ENCODE peak calls at places on chromosomes 11 and 22, in ten cellular contexts. One of them, this sample, is unnamed.

GRCh38 chr11:88354909-88355308 is 17.4 kb upstream of the CTSC start:
- ATAC-seq in gastroesophageal sphincter: no peak
- ATAC-seq in left lobe of liver: no peak
- ATAC-seq in activated CD8-positive, alpha-beta memory T cell treated with anti-CD3 and anti-CD28 coated beads, Interleukin-2, amount 10 ng/mL, durations not matched to agents 7 days and 5 days: no peak
- ATAC-seq in stimulated activated naive CD8-positive, alpha-beta T cell treated with anti-CD3 and anti-CD28 coated beads, Interleukin-15, amount 100 ng/mL, for 72 hours: peak
- ATAC-seq in memory B cell: peak
- ATAC-seq in left lung: peak
- ATAC-seq in activated CD8-positive, alpha-beta T cell treated with anti-CD3 and anti-CD28 coated beads for 36 hours: no peak
- ATAC-seq in esophagus mucosa: no peak
- ATAC-seq in activated T-cell treated with anti-CD3 and anti-CD28 coated beads, Interleukin-2, amount 50 U/mL, for 4 hours: no peak
- ATAC-seq in this sample: no peak

GRCh38 chr22:44263547-44263946 is 49.2 kb downstream of the SHISAL1 start:
- ATAC-seq in activated CD8-positive, alpha-beta T cell treated with anti-CD3 and anti-CD28 coated beads for 36 hours: no peak
- ATAC-seq in esophagus mucosa: no peak
- ATAC-seq in left lung: no peak
- ATAC-seq in activated CD8-positive, alpha-beta memory T cell treated with anti-CD3 and anti-CD28 coated beads, Interleukin-2, amount 10 ng/mL, durations not matched to agents 7 days and 5 days: no peak
- ATAC-seq in activated T-cell treated with anti-CD3 and anti-CD28 coated beads, Interleukin-2, amount 50 U/mL, for 4 hours: no peak
- ATAC-seq in gastroesophageal sphincter: no peak
- ATAC-seq in left lobe of liver: no peak
- ATAC-seq in memory B cell: no peak
- ATAC-seq in stimulated activated naive CD8-positive, alpha-beta T cell treated with anti-CD3 and anti-CD28 coated beads, Interleukin-15, amount 100 ng/mL, for 72 hours: no peak
- ATAC-seq in this sample: no peak

GRCh38 chr11:95699631-95700470 is 89.7 kb downstream of the FAM76B start:
- ATAC-seq in gastroesophageal sphincter: no peak
- ATAC-seq in memory B cell: peak
- ATAC-seq in activated T-cell treated with anti-CD3 and anti-CD28 coated beads, Interleukin-2, amount 50 U/mL, for 4 hours: peak
- ATAC-seq in esophagus mucosa: no peak
- ATAC-seq in left lobe of liver: no peak
- ATAC-seq in activated CD8-positive, alpha-beta T cell treated with anti-CD3 and anti-CD28 coated beads for 36 hours: peak
- ATAC-seq in left lung: no peak
- ATAC-seq in stimulated activated naive CD8-positive, alpha-beta T cell treated with anti-CD3 and anti-CD28 coated beads, Interleukin-15, amount 100 ng/mL, for 72 hours: peak
- ATAC-seq in activated CD8-positive, alpha-beta memory T cell treated with anti-CD3 and anti-CD28 coated beads, Interleukin-2, amount 10 ng/mL, durations not matched to agents 7 days and 5 days: peak
- ATAC-seq in this sample: peak

GRCh38 chr11:130476200-130476921 is 27.9 kb downstream of the ADAMTS15 start:
- ATAC-seq in activated CD8-positive, alpha-beta memory T cell treated with anti-CD3 and anti-CD28 coated beads, Interleukin-2, amount 10 ng/mL, durations not matched to agents 7 days and 5 days: no peak
- ATAC-seq in esophagus mucosa: no peak
- ATAC-seq in memory B cell: no peak
- ATAC-seq in left lobe of liver: no peak
- ATAC-seq in left lung: no peak
- ATAC-seq in activated CD8-positive, alpha-beta T cell treated with anti-CD3 and anti-CD28 coated beads for 36 hours: no peak
- ATAC-seq in gastroesophageal sphincter: no peak
- ATAC-seq in activated T-cell treated with anti-CD3 and anti-CD28 coated beads, Interleukin-2, amount 50 U/mL, for 4 hours: no peak
- ATAC-seq in stimulated activated naive CD8-positive, alpha-beta T cell treated with anti-CD3 and anti-CD28 coated beads, Interleukin-15, amount 100 ng/mL, for 72 hours: no peak
- ATAC-seq in this sample: no peak

GRCh38 chr22:16609548-16610261 is 17.1 kb upstream of the CCT8L2 start:
- ATAC-seq in gastroesophageal sphincter: no peak
- ATAC-seq in memory B cell: no peak
- ATAC-seq in activated T-cell treated with anti-CD3 and anti-CD28 coated beads, Interleukin-2, amount 50 U/mL, for 4 hours: no peak
- ATAC-seq in activated CD8-positive, alpha-beta memory T cell treated with anti-CD3 and anti-CD28 coated beads, Interleukin-2, amount 10 ng/mL, durations not matched to agents 7 days and 5 days: no peak
- ATAC-seq in esophagus mucosa: no peak
- ATAC-seq in stimulated activated naive CD8-positive, alpha-beta T cell treated with anti-CD3 and anti-CD28 coated beads, Interleukin-15, amount 100 ng/mL, for 72 hours: peak
- ATAC-seq in left lung: no peak
- ATAC-seq in activated CD8-positive, alpha-beta T cell treated with anti-CD3 and anti-CD28 coated beads for 36 hours: no peak
- ATAC-seq in left lobe of liver: no peak
- ATAC-seq in this sample: no peak

GRCh38 chr11:120170741-120171261 is 32.9 kb upstream of the TRIM29 start:
- ATAC-seq in left lung: no peak
- ATAC-seq in gastroesophageal sphincter: no peak
- ATAC-seq in esophagus mucosa: no peak
- ATAC-seq in stimulated activated naive CD8-positive, alpha-beta T cell treated with anti-CD3 and anti-CD28 coated beads, Interleukin-15, amount 100 ng/mL, for 72 hours: no peak
- ATAC-seq in memory B cell: no peak
- ATAC-seq in activated CD8-positive, alpha-beta T cell treated with anti-CD3 and anti-CD28 coated beads for 36 hours: no peak
- ATAC-seq in left lobe of liver: no peak
- ATAC-seq in activated T-cell treated with anti-CD3 and anti-CD28 coated beads, Interleukin-2, amount 50 U/mL, for 4 hours: no peak
- ATAC-seq in activated CD8-positive, alpha-beta memory T cell treated with anti-CD3 and anti-CD28 coated beads, Interleukin-2, amount 10 ng/mL, durations not matched to agents 7 days and 5 days: no peak
- ATAC-seq in this sample: no peak

GRCh38 chr11:132607575-132607974 is 924.7 kb downstream of the OPCML start:
- ATAC-seq in stimulated activated naive CD8-positive, alpha-beta T cell treated with anti-CD3 and anti-CD28 coated beads, Interleukin-15, amount 100 ng/mL, for 72 hours: no peak
- ATAC-seq in left lung: no peak
- ATAC-seq in esophagus mucosa: no peak
- ATAC-seq in activated CD8-positive, alpha-beta memory T cell treated with anti-CD3 and anti-CD28 coated beads, Interleukin-2, amount 10 ng/mL, durations not matched to agents 7 days and 5 days: no peak
- ATAC-seq in gastroesophageal sphincter: no peak
- ATAC-seq in memory B cell: no peak
- ATAC-seq in activated CD8-positive, alpha-beta T cell treated with anti-CD3 and anti-CD28 coated beads for 36 hours: no peak
- ATAC-seq in activated T-cell treated with anti-CD3 and anti-CD28 coated beads, Interleukin-2, amount 50 U/mL, for 4 hours: no peak
- ATAC-seq in left lobe of liver: no peak
- ATAC-seq in this sample: no peak

GRCh38 chr11:116955548-116955947 is 118.1 kb upstream of the APOA1 start:
- ATAC-seq in left lung: no peak
- ATAC-seq in esophagus mucosa: no peak
- ATAC-seq in stimulated activated naive CD8-positive, alpha-beta T cell treated with anti-CD3 and anti-CD28 coated beads, Interleukin-15, amount 100 ng/mL, for 72 hours: no peak
- ATAC-seq in activated CD8-positive, alpha-beta memory T cell treated with anti-CD3 and anti-CD28 coated beads, Interleukin-2, amount 10 ng/mL, durations not matched to agents 7 days and 5 days: peak
- ATAC-seq in left lobe of liver: peak
- ATAC-seq in gastroesophageal sphincter: no peak
- ATAC-seq in activated CD8-positive, alpha-beta T cell treated with anti-CD3 and anti-CD28 coated beads for 36 hours: peak
- ATAC-seq in memory B cell: peak
- ATAC-seq in activated T-cell treated with anti-CD3 and anti-CD28 coated beads, Interleukin-2, amount 50 U/mL, for 4 hours: no peak
- ATAC-seq in this sample: no peak

GRCh38 chr11:120288021-120288420 is 37.1 kb upstream of the TLCD5 start:
- ATAC-seq in stimulated activated naive CD8-positive, alpha-beta T cell treated with anti-CD3 and anti-CD28 coated beads, Interleukin-15, amount 100 ng/mL, for 72 hours: no peak
- ATAC-seq in gastroesophageal sphincter: no peak
- ATAC-seq in activated T-cell treated with anti-CD3 and anti-CD28 coated beads, Interleukin-2, amount 50 U/mL, for 4 hours: no peak
- ATAC-seq in memory B cell: no peak
- ATAC-seq in activated CD8-positive, alpha-beta memory T cell treated with anti-CD3 and anti-CD28 coated beads, Interleukin-2, amount 10 ng/mL, durations not matched to agents 7 days and 5 days: no peak
- ATAC-seq in activated CD8-positive, alpha-beta T cell treated with anti-CD3 and anti-CD28 coated beads for 36 hours: no peak
- ATAC-seq in left lung: no peak
- ATAC-seq in esophagus mucosa: no peak
- ATAC-seq in left lobe of liver: no peak
- ATAC-seq in this sample: no peak

GRCh38 chr11:125001073-125001764 is 47.2 kb downstream of the CCDC15 start:
- ATAC-seq in activated CD8-positive, alpha-beta T cell treated with anti-CD3 and anti-CD28 coated beads for 36 hours: no peak
- ATAC-seq in esophagus mucosa: no peak
- ATAC-seq in left lung: no peak
- ATAC-seq in activated CD8-positive, alpha-beta memory T cell treated with anti-CD3 and anti-CD28 coated beads, Interleukin-2, amount 10 ng/mL, durations not matched to agents 7 days and 5 days: no peak
- ATAC-seq in left lobe of liver: no peak
- ATAC-seq in activated T-cell treated with anti-CD3 and anti-CD28 coated beads, Interleukin-2, amount 50 U/mL, for 4 hours: no peak
- ATAC-seq in stimulated activated naive CD8-positive, alpha-beta T cell treated with anti-CD3 and anti-CD28 coated beads, Interleukin-15, amount 100 ng/mL, for 72 hours: no peak
- ATAC-seq in memory B cell: no peak
- ATAC-seq in gastroesophageal sphincter: no peak
- ATAC-seq in this sample: no peak

GRCh38 chr22:38075105-38075825 is 8.7 kb downstream of the SLC16A8 start:
- ATAC-seq in activated T-cell treated with anti-CD3 and anti-CD28 coated beads, Interleukin-2, amount 50 U/mL, for 4 hours: no peak
- ATAC-seq in activated CD8-positive, alpha-beta memory T cell treated with anti-CD3 and anti-CD28 coated beads, Interleukin-2, amount 10 ng/mL, durations not matched to agents 7 days and 5 days: peak
- ATAC-seq in gastroesophageal sphincter: no peak
- ATAC-seq in memory B cell: no peak
- ATAC-seq in left lung: no peak
- ATAC-seq in esophagus mucosa: no peak
- ATAC-seq in activated CD8-positive, alpha-beta T cell treated with anti-CD3 and anti-CD28 coated beads for 36 hours: no peak
- ATAC-seq in left lobe of liver: peak
- ATAC-seq in stimulated activated naive CD8-positive, alpha-beta T cell treated with anti-CD3 and anti-CD28 coated beads, Interleukin-15, amount 100 ng/mL, for 72 hours: no peak
- ATAC-seq in this sample: no peak

GRCh38 chr11:66510990-66511339 is 530 bp downstream of the BBS1 start:
- ATAC-seq in activated T-cell treated with anti-CD3 and anti-CD28 coated beads, Interleukin-2, amount 50 U/mL, for 4 hours: no peak
- ATAC-seq in activated CD8-positive, alpha-beta memory T cell treated with anti-CD3 and anti-CD28 coated beads, Interleukin-2, amount 10 ng/mL, durations not matched to agents 7 days and 5 days: no peak
- ATAC-seq in memory B cell: no peak
- ATAC-seq in gastroesophageal sphincter: no peak
- ATAC-seq in left lobe of liver: peak
- ATAC-seq in esophagus mucosa: no peak
- ATAC-seq in activated CD8-positive, alpha-beta T cell treated with anti-CD3 and anti-CD28 coated beads for 36 hours: no peak
- ATAC-seq in stimulated activated naive CD8-positive, alpha-beta T cell treated with anti-CD3 and anti-CD28 coated beads, Interleukin-15, amount 100 ng/mL, for 72 hours: no peak
- ATAC-seq in left lung: no peak
- ATAC-seq in this sample: no peak

GRCh38 chr11:87722756-87723599 is 452.3 kb downstream of the RAB38 start:
- ATAC-seq in activated CD8-positive, alpha-beta memory T cell treated with anti-CD3 and anti-CD28 coated beads, Interleukin-2, amount 10 ng/mL, durations not matched to agents 7 days and 5 days: no peak
- ATAC-seq in activated T-cell treated with anti-CD3 and anti-CD28 coated beads, Interleukin-2, amount 50 U/mL, for 4 hours: no peak
- ATAC-seq in left lobe of liver: peak
- ATAC-seq in stimulated activated naive CD8-positive, alpha-beta T cell treated with anti-CD3 and anti-CD28 coated beads, Interleukin-15, amount 100 ng/mL, for 72 hours: no peak
- ATAC-seq in activated CD8-positive, alpha-beta T cell treated with anti-CD3 and anti-CD28 coated beads for 36 hours: no peak
- ATAC-seq in esophagus mucosa: no peak
- ATAC-seq in left lung: peak
- ATAC-seq in gastroesophageal sphincter: no peak
- ATAC-seq in memory B cell: no peak
- ATAC-seq in this sample: no peak

GRCh38 chr11:78020248-78020647 is 2.8 kb downstream of the KCTD14 start:
- ATAC-seq in activated T-cell treated with anti-CD3 and anti-CD28 coated beads, Interleukin-2, amount 50 U/mL, for 4 hours: no peak
- ATAC-seq in activated CD8-positive, alpha-beta memory T cell treated with anti-CD3 and anti-CD28 coated beads, Interleukin-2, amount 10 ng/mL, durations not matched to agents 7 days and 5 days: no peak
- ATAC-seq in esophagus mucosa: no peak
- ATAC-seq in stimulated activated naive CD8-positive, alpha-beta T cell treated with anti-CD3 and anti-CD28 coated beads, Interleukin-15, amount 100 ng/mL, for 72 hours: no peak
- ATAC-seq in activated CD8-positive, alpha-beta T cell treated with anti-CD3 and anti-CD28 coated beads for 36 hours: no peak
- ATAC-seq in gastroesophageal sphincter: no peak
- ATAC-seq in memory B cell: no peak
- ATAC-seq in left lobe of liver: no peak
- ATAC-seq in left lung: peak
- ATAC-seq in this sample: no peak

This sample was measured in activated CD4-positive, CD25-positive, alpha-beta regulatory T cell treated with anti-CD3 and anti-CD28 coated beads, Interleukin-2, amount 50 U/mL, for 24 hours.